ENCODE peak calls at places on chromosomes 11 and 22, in nine cellular contexts. D is fibroblast of pulmonary artery, E is ascending aorta, L is right lobe of liver, V is thoracic aorta, Q is vagina, X is mucosa of descending colon, H is pancreas, A is MM.1S. Z is an unnamed sample.

GRCh38 chr11:13955971-13956421 is 6.5 kb upstream of the SPON1 start:
- DNase-seq in D (peak; percentile 82), E (no peak), L (no peak), V (no peak), Q (no peak), X (no peak), H (peak; percentile 37), A (peak; percentile 73), Z (peak; percentile 24)

GRCh38 chr22:49209452-49210195 is 618.0 kb downstream of the BRD1 start:
- DNase-seq in D (no peak), E (no peak), L (peak; percentile 89), V (no peak), Q (peak; percentile 82), X (peak; percentile 22), H (no peak), A (no peak), Z (no peak)

GRCh38 chr11:110337570-110338193 is 41.3 kb upstream of the RDX start:
- DNase-seq in D (peak; percentile 40), E (no peak), L (no peak), V (no peak), Q (no peak), X (no peak), H (no peak), A (no peak), Z (no peak)

GRCh38 chr22:38601221-38601764 is 31.3 kb upstream of the DMC1 start:
- DNase-seq in D (no peak), E (no peak), L (no peak), V (no peak), Q (no peak), X (no peak), H (no peak), A (no peak), Z (no peak)

GRCh38 chr11:2072551-2073261 is 66.5 kb downstream of the IGF2 start:
- DNase-seq in D (peak; percentile 27), E (no peak), L (no peak), V (no peak), Q (no peak), X (no peak), H (no peak), A (no peak), Z (no peak)

GRCh38 chr22:18078329-18079041 is 695 bp downstream of the PEX26 start:
- DNase-seq in D (no peak), E (no peak), L (peak; percentile 74), V (no peak), Q (no peak), X (peak; percentile 83), H (peak; percentile 63), A (peak; percentile 70), Z (peak; percentile 53)

GRCh38 chr11:61067782-61068181 is 34.5 kb upstream of the CD5 start:
- DNase-seq in D (no peak), E (no peak), L (no peak), V (no peak), Q (peak; percentile 74), X (no peak), H (no peak), A (no peak), Z (no peak)

GRCh38 chr11:101792814-101793213 is 122.0 kb upstream of the CEP126 start:
- DNase-seq in D (no peak), E (no peak), L (no peak), V (no peak), Q (no peak), X (no peak), H (no peak), A (no peak), Z (no peak)

GRCh38 chr22:39130892-39131855 is 21.3 kb downstream of the CBX7 start:
- DNase-seq in D (no peak), E (no peak), L (no peak), V (no peak), Q (no peak), X (no peak), H (peak; percentile 12), A (no peak), Z (no peak)

GRCh38 chr11:120991830-120992686 is 31.8 kb upstream of the TBCEL start:
- DNase-seq in D (no peak), E (no peak), L (no peak), V (no peak), Q (no peak), X (no peak), H (no peak), A (no peak), Z (no peak)

GRCh38 chr22:36162127-36163034 is 1.8 kb upstream of the APOL3 start:
- DNase-seq in D (no peak), E (no peak), L (no peak), V (no peak), Q (no peak), X (no peak), H (no peak), A (peak; percentile 64), Z (no peak)

GRCh38 chr11:35487532-35488078 is 37.8 kb downstream of the PAMR1 start:
- DNase-seq in D (peak; percentile 79), E (no peak), L (no peak), V (no peak), Q (no peak), X (no peak), H (peak; percentile 18), A (no peak), Z (no peak)

GRCh38 chr11:1059759-1060158 is 14.9 kb upstream of the MUC2 start:
- DNase-seq in D (no peak), E (no peak), L (no peak), V (no peak), Q (no peak), X (peak; percentile 37), H (no peak), A (no peak), Z (no peak)

GRCh38 chr22:50574383-50574755 is 3.9 kb downstream of the CPT1B start:
- DNase-seq in D (no peak), E (no peak), L (no peak), V (no peak), Q (no peak), X (no peak), H (no peak), A (no peak), Z (no peak)

GRCh38 chr22:50575426-50575941 is 2.7 kb downstream of the CPT1B start:
- DNase-seq in D (no peak), E (no peak), L (no peak), V (no peak), Q (no peak), X (no peak), H (no peak), A (no peak), Z (no peak)

GRCh38 chr22:50577697-50577986 is 585 bp downstream of the CPT1B start:
- DNase-seq in D (no peak), E (no peak), L (no peak), V (no peak), Q (no peak), X (no peak), H (no peak), A (no peak), Z (no peak)

GRCh38 chr22:50576806-50577696 is 1.2 kb downstream of the CPT1B start:
- DNase-seq in D (no peak), E (no peak), L (no peak), V (no peak), Q (no peak), X (no peak), H (no peak), A (no peak), Z (no peak)

GRCh38 chr22:50576070-50576469 is 2.2 kb downstream of the CPT1B start:
- DNase-seq in D (peak; percentile 71), E (no peak), L (no peak), V (no peak), Q (no peak), X (no peak), H (no peak), A (no peak), Z (no peak)
- TF ChIP-seq CTCF in D (peak; percentile 50), E (no peak), L (peak; percentile 34), V (no peak), Q (no peak), X (no peak), H (no peak), A (no peak), Z (no peak)

GRCh38 chr11:68855205-68855978 is 13.7 kb upstream of the CPT1A start:
- DNase-seq in D (peak; percentile 63), E (no peak), L (no peak), V (no peak), Q (no peak), X (peak; percentile 80), H (peak; percentile 38), A (peak; percentile 34), Z (peak; percentile 72)
- TF ChIP-seq CTCF in D (peak; percentile 9), E (no peak), L (no peak), V (no peak), Q (no peak), X (peak; percentile 31), H (no peak), A (peak; percentile 14), Z (no peak)

GRCh38 chr11:69601346-69601975 is 39.5 kb upstream of the CCND1 start:
- DNase-seq in D (no peak), E (no peak), L (no peak), V (no peak), Q (peak; percentile 89), X (no peak), H (no peak), A (no peak), Z (no peak)

GRCh38 chr11:69599502-69599901 is 41.5 kb upstream of the CCND1 start:
- DNase-seq in D (no peak), E (no peak), L (no peak), V (no peak), Q (no peak), X (no peak), H (no peak), A (no peak), Z (peak; percentile 21)

GRCh38 chr11:69595805-69596665 is 44.9 kb upstream of the CCND1 start:
- DNase-seq in D (no peak), E (no peak), L (no peak), V (no peak), Q (no peak), X (no peak), H (no peak), A (no peak), Z (no peak)

GRCh38 chr11:69594481-69594880 is 46.5 kb upstream of the CCND1 start:
- DNase-seq in D (no peak), E (no peak), L (peak; percentile 7), V (no peak), Q (no peak), X (no peak), H (no peak), A (no peak), Z (no peak)

GRCh38 chr11:69598147-69598546 is 42.8 kb upstream of the CCND1 start:
- DNase-seq in D (no peak), E (no peak), L (no peak), V (no peak), Q (peak; percentile 64), X (no peak), H (no peak), A (no peak), Z (peak; percentile 72)
- TF ChIP-seq CTCF in D (peak; percentile 8), E (peak; percentile 27), L (peak; percentile 20), V (no peak), Q (no peak), X (no peak), H (no peak), A (no peak), Z (no peak)

DNA sequence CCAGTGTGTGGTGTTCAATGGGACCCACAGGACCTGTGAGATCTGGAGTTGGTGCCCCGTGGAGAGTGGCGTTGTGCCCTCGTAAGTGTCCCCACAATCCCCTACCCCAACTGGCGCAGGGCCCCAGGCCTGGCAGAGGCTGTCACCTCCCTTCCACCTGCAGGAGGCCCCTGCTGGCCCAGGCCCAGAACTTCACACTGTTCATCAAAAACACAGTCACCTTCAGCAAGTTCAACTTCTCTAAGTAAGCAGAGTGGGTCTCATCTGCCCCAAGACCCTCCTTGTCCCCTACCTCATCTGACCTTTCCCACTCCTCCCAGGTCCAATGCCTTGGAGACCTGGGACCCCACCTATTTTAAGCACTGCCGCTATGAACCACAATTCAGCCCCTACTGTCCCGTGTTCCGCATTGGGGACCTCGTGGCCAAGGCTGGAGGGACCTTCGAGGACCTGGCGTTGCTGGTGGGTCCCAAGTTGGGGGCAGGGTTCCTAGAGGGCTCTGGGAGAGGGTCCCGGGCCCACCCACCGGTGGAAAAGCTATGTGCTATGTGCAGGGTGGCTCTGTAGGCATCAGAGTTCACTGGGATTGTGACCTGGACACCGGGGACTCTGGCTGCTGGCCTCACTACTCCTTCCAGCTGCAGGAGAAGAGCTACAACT is 8.1 kb downstream of the P2RX6 start:
- DNase-seq in D (no peak), E (no peak), L (no peak), V (no peak), Q (no peak), X (no peak), H (no peak), A (no peak), Z (no peak)
- TF ChIP-seq CTCF in D (no peak), E (no peak), L (no peak), V (no peak), Q (no peak), X (no peak), H (no peak), A (peak; percentile 12), Z (peak; percentile 9)